ENCODE peak calls at places on chromosomes 13 and 19, in four cellular contexts. Y is A549, K is K562, E is GM12878. V is an unnamed sample.

GRCh38 chr19:16258440-16258903 is 60.8 kb downstream of the AP1M1 start:
- DNase-seq in Y (no peak), K (peak), E (no peak), V (no peak)

GRCh38 chr19:31600731-31601295 is 251.6 kb upstream of the TSHZ3 start:
- DNase-seq in Y (no peak), K (no peak), E (no peak), V (no peak)

GRCh38 chr13:110565296-110565695 is 3.8 kb upstream of the RAB20 start:
- DNase-seq in Y (no peak), K (no peak), E (no peak), V (no peak)

GRCh38 chr13:31110169-31110568 is 51.5 kb downstream of the HSPH1 start:
- DNase-seq in Y (no peak), K (no peak), E (no peak), V (no peak)

GRCh38 chr13:30142502-30143211 is 164.7 kb downstream of the KATNAL1 start:
- DNase-seq in Y (peak), K (no peak), E (no peak), V (peak)

GRCh38 chr13:67880916-67881315 is 650.8 kb upstream of the PCDH9 start:
- DNase-seq in Y (no peak), K (no peak), E (no peak), V (no peak)

GRCh38 chr19:13089139-13089856 is 13.4 kb downstream of the LYL1 start:
- DNase-seq in Y (peak), K (peak), E (no peak), V (peak)

GRCh38 chr13:95317037-95317989 is 16.1 kb upstream of the ABCC4 start:
- DNase-seq in Y (no peak), K (peak), E (no peak), V (no peak)

GRCh38 chr19:41261474-41262190 is 2.5 kb upstream of the HNRNPUL1 start:
- DNase-seq in Y (no peak), K (no peak), E (no peak), V (no peak)

GRCh38 chr19:44757735-44758505 is 9.4 kb downstream of the BCL3 start:
- DNase-seq in Y (no peak), K (no peak), E (no peak), V (no peak)

GRCh38 chr19:50005428-50005827 is 19.7 kb downstream of the VRK3 start:
- DNase-seq in Y (no peak), K (no peak), E (peak), V (no peak)

GRCh38 chr13:75178436-75178835 is 303.5 kb downstream of the TBC1D4 start:
- DNase-seq in Y (no peak), K (no peak), E (no peak), V (no peak)

GRCh38 chr19:35828694-35829301 is 16.2 kb upstream of the PRODH2 start:
- DNase-seq in Y (peak), K (peak), E (no peak), V (peak)

GRCh38 chr13:73958657-73959397 is 175.4 kb downstream of the KLF12 start:
- DNase-seq in Y (no peak), K (no peak), E (no peak), V (no peak)

GRCh38 chr13:50911051-50911690 is 1.6 kb downstream of the RNASEH2B start:
- DNase-seq in Y (no peak), K (peak), E (no peak), V (peak)

GRCh38 chr13:105732946-105733529 is 802.4 kb downstream of the EFNB2 start:
- DNase-seq in Y (no peak), K (no peak), E (no peak), V (no peak)

GRCh38 chr13:103898481-103898880 is 832.3 kb upstream of the SLC10A2 start:
- DNase-seq in Y (no peak), K (no peak), E (no peak), V (no peak)

GRCh38 chr19:35246466-35247096 is 2.2 kb upstream of the LSR start:
- DNase-seq in Y (no peak), K (no peak), E (no peak), V (no peak)

GRCh38 chr13:21537105-21537504 is 66.9 kb downstream of the MICU2 start:
- DNase-seq in Y (no peak), K (peak), E (no peak), V (no peak)

GRCh38 chr13:24147570-24147963 is 13.0 kb upstream of the SPATA13 start:
- DNase-seq in Y (no peak), K (no peak), E (no peak), V (peak)

GRCh38 chr13:110509971-110510786 is 51.3 kb downstream of the RAB20 start:
- DNase-seq in Y (no peak), K (peak), E (no peak), V (no peak)

GRCh38 chr19:34501339-34502320 is 20.1 kb downstream of the WTIP start:
- DNase-seq in Y (peak), K (peak), E (peak), V (peak)

GRCh38 chr13:106349080-106349841 is 186.2 kb downstream of the EFNB2 start:
- DNase-seq in Y (no peak), K (no peak), E (no peak), V (no peak)

GRCh38 chr13:19927117-19927734 is 31.3 kb upstream of the ZMYM2 start:
- DNase-seq in Y (peak), K (no peak), E (no peak), V (peak)

GRCh38 chr19:46610851-46611770 is 10.0 kb downstream of the CALM3 start:
- DNase-seq in Y (no peak), K (no peak), E (no peak), V (no peak)

GRCh38 chr19:55305983-55306562 is 19.1 kb downstream of the TMEM150B start:
- DNase-seq in Y (no peak), K (no peak), E (no peak), V (no peak)

GRCh38 chr19:49664171-49665070 is 1.2 kb downstream of the IRF3 start:
- DNase-seq in Y (peak), K (peak), E (no peak), V (peak)

GRCh38 chr13:107585466-107585865 is 629.9 kb downstream of the LIG4 start:
- DNase-seq in Y (no peak), K (no peak), E (no peak), V (no peak)

GRCh38 chr19:19443283-19443682 is 37.8 kb downstream of the GATAD2A start:
- DNase-seq in Y (no peak), K (no peak), E (no peak), V (no peak)

GRCh38 chr13:73245271-73245670 is 186.5 kb downstream of the KLF5 start:
- DNase-seq in Y (no peak), K (no peak), E (no peak), V (no peak)

GRCh38 chr13:49620170-49620621 is 8.1 kb upstream of the ARL11 start:
- DNase-seq in Y (no peak), K (no peak), E (no peak), V (no peak)
- TF ChIP-seq BHLHE40 in Y (no peak), K (no peak), E (no peak), V (no peak)

DNA sequence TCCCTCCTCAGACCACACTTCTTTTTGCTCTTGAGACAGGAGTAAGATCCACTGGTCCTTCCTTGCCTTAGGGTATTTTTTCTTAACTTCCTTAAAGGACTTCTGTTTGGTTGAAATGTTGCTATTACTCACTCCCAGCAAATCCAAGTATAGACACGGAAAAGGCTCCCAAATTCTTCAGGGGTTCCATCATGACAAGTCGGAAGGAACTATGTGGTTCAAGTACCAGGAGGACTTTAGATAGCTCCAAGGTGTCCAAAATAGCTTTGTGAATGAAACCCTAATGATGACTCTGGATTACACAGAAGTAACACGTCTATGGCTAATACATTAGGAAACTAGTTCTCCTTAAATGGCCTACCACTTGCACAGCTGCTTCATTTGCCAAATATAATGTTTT is 238.7 kb downstream of the KCTD12 start:
- DNase-seq in Y (no peak), K (no peak), E (no peak), V (no peak)
- TF ChIP-seq KDM1A in Y (no peak), K (no peak), E (no peak), V (no peak)

GRCh38 chr13:35741657-35742056 is 265.2 kb upstream of the MAB21L1 start:
- DNase-seq in Y (no peak), K (no peak), E (no peak), V (no peak)
- TF ChIP-seq BHLHE40 in Y (no peak), K (no peak), E (no peak), V (no peak)

GRCh38 chr13:93775507-93776108 is 549.0 kb downstream of the GPC6 start:
- DNase-seq in Y (no peak), K (no peak), E (no peak), V (peak)
- TF ChIP-seq KDM1A in Y (no peak), K (no peak), E (no peak), V (no peak)

GRCh38 chr19:38898788-38899446 is 501 bp downstream of the SIRT2 start:
- DNase-seq in Y (peak), K (no peak), E (no peak), V (no peak)
- TF ChIP-seq BHLHE40 in Y (no peak), K (no peak), E (no peak), V (no peak)

GRCh38 chr13:98489446-98490194 is 87.3 kb downstream of the STK24 start:
- DNase-seq in Y (no peak), K (no peak), E (no peak), V (no peak)
- TF ChIP-seq KDM1A in Y (no peak), K (no peak), E (no peak), V (no peak)

GRCh38 chr13:77048592-77048991 is 21.6 kb upstream of the FBXL3 start:
- DNase-seq in Y (no peak), K (no peak), E (no peak), V (no peak)
- TF ChIP-seq BHLHE40 in Y (no peak), K (no peak), E (no peak), V (no peak)

DNA sequence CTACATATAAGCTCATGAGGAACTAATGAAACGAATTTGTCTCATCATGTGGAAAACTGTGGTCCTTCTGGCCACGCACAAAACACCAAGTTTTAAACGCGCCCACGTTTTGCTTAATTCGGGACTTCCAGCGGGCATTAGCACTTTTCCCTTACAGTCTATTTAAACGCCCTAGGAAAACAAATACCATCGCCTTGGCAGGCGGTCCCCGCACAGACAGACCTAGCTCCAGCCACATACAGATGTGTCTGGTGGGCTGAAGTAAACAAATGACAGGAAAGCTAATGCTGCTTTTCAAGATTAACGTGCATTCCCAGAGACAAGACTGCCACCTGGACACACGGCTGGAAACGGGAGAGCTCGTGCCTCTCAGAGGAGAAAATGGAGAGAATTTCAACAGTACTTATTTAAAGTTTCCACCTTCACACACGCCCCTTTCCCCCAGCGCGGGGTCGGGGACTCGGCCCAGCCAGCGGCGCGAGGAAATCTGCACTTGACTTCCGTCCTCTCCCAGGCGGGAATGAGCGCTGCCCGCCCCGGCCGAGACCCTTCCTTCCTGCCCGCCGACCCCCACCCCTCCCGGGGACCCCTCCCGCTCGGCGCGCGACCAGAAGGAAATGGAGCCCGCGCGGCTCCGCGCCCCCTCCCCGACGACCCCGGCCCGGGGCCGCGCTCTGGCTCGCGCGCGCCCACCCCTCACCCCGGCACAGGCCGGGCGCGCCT is 929 bp downstream of the USP12 start:
- DNase-seq in Y (peak), K (peak), E (no peak), V (peak)
- TF ChIP-seq KDM1A in Y (no peak), K (no peak), E (no peak), V (no peak)

DNA sequence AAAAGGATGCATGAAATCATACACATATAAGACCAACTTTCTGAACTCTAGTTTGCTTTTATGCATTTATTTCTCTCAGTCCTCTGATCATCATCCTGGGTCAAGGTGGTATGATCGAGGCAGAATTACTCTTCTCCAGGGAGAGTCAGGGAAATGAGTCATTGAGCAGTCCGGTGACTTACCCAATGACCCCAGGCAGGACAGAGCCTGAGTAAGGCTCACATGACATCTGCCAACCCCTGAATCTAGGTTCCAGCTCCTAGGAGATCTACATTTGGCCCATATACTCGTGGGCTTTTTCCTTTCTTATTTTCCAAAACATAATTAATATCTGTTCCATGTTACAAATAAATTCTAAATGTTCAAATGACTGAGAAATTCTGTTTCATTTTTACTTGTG is 502.3 kb downstream of the FOXO1 start:
- DNase-seq in Y (peak), K (no peak), E (no peak), V (no peak)
- TF ChIP-seq BHLHE40 in Y (no peak), K (no peak), E (no peak), V (no peak)

GRCh38 chr13:53200498-53201453 is 172.2 kb downstream of the OLFM4 start:
- DNase-seq in Y (no peak), K (no peak), E (no peak), V (no peak)
- TF ChIP-seq KDM1A in Y (no peak), K (no peak), E (no peak), V (no peak)